ENCODE peak calls at places on chromosomes 3 and 15, in seven cellular contexts. H is H9, F is IMR-90, Q is neuronal stem cell, N is H1, K is mesendoderm, O is trophoblast cell. V is an unnamed sample.

GRCh38 chr3:52021869-52022268 is 26.2 kb upstream of the RPL29 start:
- DNase-seq in H (no peak), F (no peak), Q (no peak), N (no peak), K (no peak), O (no peak), V (peak; percentile 9)

GRCh38 chr3:13547591-13548371 is 1.1 kb upstream of the FBLN2 start:
- DNase-seq in H (peak; percentile 86), F (no peak), Q (no peak), N (no peak), K (peak; percentile 57), O (no peak), V (no peak)

GRCh38 chr15:29802411-29802810 is 19.9 kb downstream of the TJP1 start:
- DNase-seq in H (no peak), F (no peak), Q (no peak), N (no peak), K (no peak), O (no peak), V (no peak)

GRCh38 chr15:21261965-21262850 is 178.1 kb downstream of the POTEB3 start:
- DNase-seq in H (no peak), F (no peak), Q (no peak), N (no peak), K (no peak), O (no peak), V (no peak)

GRCh38 chr3:37511357-37511970 is 337.1 kb upstream of the LRRFIP2 start:
- DNase-seq in H (no peak), F (no peak), Q (no peak), N (no peak), K (peak; percentile 8), O (no peak), V (no peak)

GRCh38 chr3:10198761-10199688 is 34.3 kb downstream of the IRAK2 start:
- DNase-seq in H (no peak), F (peak; percentile 88), Q (no peak), N (no peak), K (no peak), O (peak; percentile 27), V (peak; percentile 61)

GRCh38 chr15:63192604-63193206 is 3.3 kb downstream of the RAB8B start:
- DNase-seq in H (no peak), F (no peak), Q (no peak), N (peak; percentile 10), K (no peak), O (no peak), V (no peak)

GRCh38 chr15:84685304-84685703 is 27.3 kb upstream of the NMB start:
- DNase-seq in H (no peak), F (peak; percentile 82), Q (no peak), N (no peak), K (no peak), O (peak; percentile 44), V (peak; percentile 91)

GRCh38 chr15:67501836-67502461 is 19.0 kb upstream of the C15orf61 start:
- DNase-seq in H (no peak), F (no peak), Q (peak; percentile 56), N (no peak), K (peak; percentile 2), O (no peak), V (no peak)

GRCh38 chr3:46986055-46986730 is 6.7 kb downstream of the NBEAL2 start:
- DNase-seq in H (no peak), F (no peak), Q (no peak), N (no peak), K (no peak), O (no peak), V (no peak)

GRCh38 chr3:186057594-186057993 is 51.3 kb downstream of the ETV5 start:
- DNase-seq in H (peak; percentile 50), F (peak; percentile 97), Q (no peak), N (no peak), K (peak; percentile 93), O (no peak), V (peak; percentile 73)

GRCh38 chr3:55272031-55272645 is 215.0 kb downstream of the WNT5A start:
- DNase-seq in H (no peak), F (peak; percentile 34), Q (no peak), N (no peak), K (no peak), O (no peak), V (peak; percentile 49)

GRCh38 chr3:163684651-163685050 is 1393.6 kb downstream of the SI start:
- DNase-seq in H (no peak), F (no peak), Q (no peak), N (no peak), K (no peak), O (no peak), V (no peak)

GRCh38 chr3:59443618-59444292 is 393.9 kb upstream of the CFAP20DC start:
- DNase-seq in H (no peak), F (no peak), Q (no peak), N (no peak), K (no peak), O (no peak), V (no peak)

GRCh38 chr3:114336122-114336697 is 42.4 kb downstream of the TIGIT start:
- DNase-seq in H (no peak), F (peak; percentile 18), Q (no peak), N (no peak), K (no peak), O (no peak), V (no peak)

GRCh38 chr3:72722930-72723726 is 125.1 kb downstream of the SHQ1 start:
- DNase-seq in H (no peak), F (peak; percentile 73), Q (no peak), N (peak; percentile 33), K (no peak), O (peak; percentile 69), V (peak; percentile 28)

GRCh38 chr3:72597756-72598195 is 250.5 kb downstream of the SHQ1 start:
- DNase-seq in H (no peak), F (peak; percentile 13), Q (no peak), N (no peak), K (peak; percentile 50), O (no peak), V (peak; percentile 6)

GRCh38 chr3:182861345-182861744 is 68.0 kb downstream of the ATP11B start:
- DNase-seq in H (no peak), F (peak; percentile 23), Q (no peak), N (no peak), K (peak; percentile 11), O (peak; percentile 9), V (no peak)

GRCh38 chr15:75966073-75966472 is 46.2 kb downstream of the NRG4 start:
- DNase-seq in H (no peak), F (peak; percentile 84), Q (no peak), N (no peak), K (no peak), O (peak; percentile 83), V (peak; percentile 76)

GRCh38 chr3:156677120-156677479 is 2.7 kb downstream of the TIPARP start:
- DNase-seq in H (no peak), F (no peak), Q (no peak), N (no peak), K (no peak), O (no peak), V (peak; percentile 48)

GRCh38 chr3:156677536-156677935 is 3.1 kb downstream of the TIPARP start:
- DNase-seq in H (no peak), F (no peak), Q (no peak), N (no peak), K (no peak), O (no peak), V (peak; percentile 32)

GRCh38 chr3:156680243-156680930 is 6.0 kb downstream of the TIPARP start:
- DNase-seq in H (no peak), F (no peak), Q (no peak), N (no peak), K (peak; percentile 31), O (peak; percentile 74), V (peak; percentile 78)

GRCh38 chr3:156676467-156677119 is 2.2 kb downstream of the TIPARP start:
- DNase-seq in H (no peak), F (peak; percentile 50), Q (no peak), N (no peak), K (no peak), O (no peak), V (peak; percentile 53)

DNA sequence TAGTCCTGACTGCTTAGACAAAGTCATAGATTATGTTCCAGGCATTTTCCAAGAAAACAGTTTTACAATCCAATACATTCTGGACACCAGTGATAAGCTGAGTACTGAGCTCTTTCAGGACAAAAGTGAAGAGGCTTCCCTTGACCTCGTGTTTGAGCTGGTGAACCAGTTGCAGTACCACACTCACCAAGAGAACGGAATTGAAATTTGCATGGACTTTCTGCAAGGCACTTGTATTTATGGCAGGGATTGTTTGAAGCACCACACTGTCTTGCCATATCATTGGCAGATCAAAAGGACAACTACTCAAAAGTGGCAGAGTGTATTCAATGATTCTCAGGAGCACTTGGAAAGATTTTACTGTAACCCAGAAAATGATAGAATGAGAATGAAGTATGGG is 3.8 kb downstream of the TIPARP start:
- DNase-seq in H (no peak), F (no peak), Q (no peak), N (no peak), K (no peak), O (no peak), V (peak; percentile 22)
- H3K4ac ChIP-seq in H (no peak overlapping the region), F (peak overlapping the region; percentile 53), Q (no peak overlapping the region), N (no peak overlapping the region), K (no peak overlapping the region), O (no peak overlapping the region), V (no peak overlapping the region)

GRCh38 chr3:126267169-126267975 is 87.0 kb upstream of the ALDH1L1 start:
- DNase-seq in H (peak; percentile 86), F (peak; percentile 91), Q (peak; percentile 93), N (peak; percentile 81), K (peak; percentile 97), O (peak; percentile 65), V (peak; percentile 89)
- H3K9ac ChIP-seq in H (peak overlapping the region; percentile 74), F (peak overlapping the region; percentile 71), Q (peak overlapping the region; percentile 85), N (peak overlapping the region; percentile 70), K (peak overlapping the region; percentile 62), O (peak overlapping the region; percentile 14), V (peak overlapping the region; percentile 80)

GRCh38 chr3:158744567-158745288 is 12.5 kb upstream of the RARRES1 start:
- DNase-seq in H (no peak), F (no peak), Q (no peak), N (no peak), K (no peak), O (no peak), V (no peak)

GRCh38 chr3:158739661-158740060 is 7.4 kb upstream of the RARRES1 start:
- DNase-seq in H (no peak), F (no peak), Q (no peak), N (no peak), K (no peak), O (no peak), V (no peak)

GRCh38 chr3:158742861-158743260 is 10.6 kb upstream of the RARRES1 start:
- DNase-seq in H (no peak), F (peak; percentile 61), Q (no peak), N (no peak), K (no peak), O (no peak), V (no peak)

GRCh38 chr3:158743664-158744566 is 11.7 kb upstream of the RARRES1 start:
- DNase-seq in H (no peak), F (no peak), Q (no peak), N (no peak), K (no peak), O (no peak), V (no peak)

GRCh38 chr3:158743280-158743663 is 11.0 kb upstream of the RARRES1 start:
- DNase-seq in H (no peak), F (no peak), Q (no peak), N (no peak), K (no peak), O (no peak), V (no peak)
- H3K4ac ChIP-seq in H (no peak overlapping the region), F (no peak overlapping the region), Q (no peak overlapping the region), N (no peak overlapping the region), K (no peak overlapping the region), O (no peak overlapping the region), V (no peak overlapping the region)

DNA sequence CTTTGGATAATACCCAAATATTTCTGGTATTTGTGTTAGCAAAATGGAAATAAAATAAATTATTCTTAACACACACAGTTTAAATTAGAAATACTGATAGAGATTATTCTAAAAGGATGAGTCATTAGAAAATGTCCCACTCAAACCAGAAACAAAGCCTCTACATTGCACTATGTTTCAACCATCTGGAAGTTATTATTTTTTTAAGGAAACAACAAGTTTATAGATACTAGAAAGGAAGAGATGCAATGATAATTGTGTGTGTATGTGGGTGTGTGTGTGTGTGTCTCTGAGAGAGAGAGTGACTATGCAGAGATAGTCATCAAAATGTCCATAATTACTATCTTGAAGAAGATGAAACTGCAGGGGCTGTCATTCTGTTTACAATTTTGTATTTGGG is 1340.5 kb downstream of the ROBO1 start:
- DNase-seq in H (no peak), F (no peak), Q (no peak), N (no peak), K (no peak), O (no peak), V (no peak)
- H3K9ac ChIP-seq in H (no peak overlapping the region), F (no peak overlapping the region), Q (no peak overlapping the region), N (no peak overlapping the region), K (no peak overlapping the region), O (no peak overlapping the region), V (no peak overlapping the region)

V was measured in mesenchymal stem cell.